ENCODE peak calls at places on chromosomes 1 and 21, in six cellular contexts. One of them, this sample, is unnamed.

GRCh38 chr1:46285730-46286477 is 17.5 kb downstream of the LRRC41 start:
- DNase-seq in GM12892: no peak
- DNase-seq in K562: peak
- DNase-seq in HepG2: no peak
- DNase-seq in GM12878: no peak
- DNase-seq in SK-N-SH: no peak
- DNase-seq in this sample: no peak

GRCh38 chr1:3673381-3674099 is 21.2 kb downstream of the TP73 start:
- DNase-seq in K562: no peak
- DNase-seq in GM12892: no peak
- DNase-seq in HepG2: no peak
- DNase-seq in GM12878: peak
- DNase-seq in SK-N-SH: no peak
- DNase-seq in this sample: no peak

GRCh38 chr1:158324375-158324774 is 7.0 kb downstream of the CD1B start:
- DNase-seq in GM12878: no peak
- DNase-seq in K562: no peak
- DNase-seq in GM12892: no peak
- DNase-seq in SK-N-SH: no peak
- DNase-seq in HepG2: no peak
- DNase-seq in this sample: no peak

GRCh38 chr1:80668370-80668769 is 1132.4 kb upstream of the ADGRL2 start:
- DNase-seq in GM12892: no peak
- DNase-seq in K562: no peak
- DNase-seq in GM12878: no peak
- DNase-seq in HepG2: no peak
- DNase-seq in SK-N-SH: no peak
- DNase-seq in this sample: no peak

GRCh38 chr1:235111107-235111506 is 17.5 kb downstream of the TOMM20 start:
- DNase-seq in HepG2: no peak
- DNase-seq in SK-N-SH: no peak
- DNase-seq in GM12878: no peak
- DNase-seq in GM12892: no peak
- DNase-seq in K562: no peak
- DNase-seq in this sample: no peak

GRCh38 chr1:154847891-154848290 is 22.2 kb downstream of the KCNN3 start:
- DNase-seq in K562: no peak
- DNase-seq in GM12892: no peak
- DNase-seq in HepG2: no peak
- DNase-seq in GM12878: no peak
- DNase-seq in SK-N-SH: peak
- DNase-seq in this sample: no peak

GRCh38 chr1:219161371-219161975 is 12.2 kb upstream of the LYPLAL1 start:
- DNase-seq in GM12878: no peak
- DNase-seq in GM12892: no peak
- DNase-seq in K562: no peak
- DNase-seq in HepG2: no peak
- DNase-seq in SK-N-SH: no peak
- DNase-seq in this sample: no peak

GRCh38 chr1:199472025-199472424 is 555.5 kb upstream of the NR5A2 start:
- DNase-seq in GM12892: no peak
- DNase-seq in SK-N-SH: no peak
- DNase-seq in HepG2: no peak
- DNase-seq in GM12878: no peak
- DNase-seq in K562: no peak
- DNase-seq in this sample: no peak

GRCh38 chr1:100360790-100361232 is 8.5 kb downstream of the CDC14A start:
- DNase-seq in GM12892: no peak
- DNase-seq in SK-N-SH: no peak
- DNase-seq in K562: peak
- DNase-seq in GM12878: no peak
- DNase-seq in HepG2: no peak
- DNase-seq in this sample: no peak

GRCh38 chr21:27566521-27566920 is 599.6 kb upstream of the ADAMTS5 start:
- DNase-seq in HepG2: no peak
- DNase-seq in GM12892: no peak
- DNase-seq in K562: no peak
- DNase-seq in SK-N-SH: no peak
- DNase-seq in GM12878: no peak
- DNase-seq in this sample: no peak

GRCh38 chr21:41630917-41631316 is 123.0 kb upstream of the TMPRSS2 start:
- DNase-seq in SK-N-SH: no peak
- DNase-seq in GM12878: no peak
- DNase-seq in GM12892: no peak
- DNase-seq in K562: no peak
- DNase-seq in HepG2: no peak
- DNase-seq in this sample: no peak

GRCh38 chr1:29875557-29876028 is 639.3 kb downstream of the PTPRU start:
- DNase-seq in HepG2: no peak
- DNase-seq in GM12892: no peak
- DNase-seq in K562: no peak
- DNase-seq in GM12878: no peak
- DNase-seq in SK-N-SH: peak
- DNase-seq in this sample: no peak

GRCh38 chr1:56403321-56403720 is 176.0 kb downstream of the PLPP3 start:
- DNase-seq in HepG2: no peak
- DNase-seq in SK-N-SH: no peak
- DNase-seq in GM12892: no peak
- DNase-seq in K562: no peak
- DNase-seq in GM12878: no peak
- DNase-seq in this sample: no peak

GRCh38 chr1:197017558-197018146 is 40.3 kb downstream of the CFHR5 start:
- DNase-seq in K562: peak
- DNase-seq in GM12878: no peak
- DNase-seq in GM12892: no peak
- DNase-seq in HepG2: no peak
- DNase-seq in SK-N-SH: peak
- DNase-seq in this sample: no peak

GRCh38 chr1:189301235-189301634 is 1176.4 kb downstream of the BRINP3 start:
- DNase-seq in GM12878: no peak
- DNase-seq in HepG2: no peak
- DNase-seq in K562: no peak
- DNase-seq in GM12892: no peak
- DNase-seq in SK-N-SH: no peak
- DNase-seq in this sample: no peak
- TF ChIP-seq TAF1 in GM12878: no peak
- TF ChIP-seq TAF1 in HepG2: no peak
- TF ChIP-seq TAF1 in K562: no peak
- TF ChIP-seq TAF1 in GM12892: no peak
- TF ChIP-seq TAF1 in SK-N-SH: no peak
- TF ChIP-seq TAF1 in this sample: no peak

DNA sequence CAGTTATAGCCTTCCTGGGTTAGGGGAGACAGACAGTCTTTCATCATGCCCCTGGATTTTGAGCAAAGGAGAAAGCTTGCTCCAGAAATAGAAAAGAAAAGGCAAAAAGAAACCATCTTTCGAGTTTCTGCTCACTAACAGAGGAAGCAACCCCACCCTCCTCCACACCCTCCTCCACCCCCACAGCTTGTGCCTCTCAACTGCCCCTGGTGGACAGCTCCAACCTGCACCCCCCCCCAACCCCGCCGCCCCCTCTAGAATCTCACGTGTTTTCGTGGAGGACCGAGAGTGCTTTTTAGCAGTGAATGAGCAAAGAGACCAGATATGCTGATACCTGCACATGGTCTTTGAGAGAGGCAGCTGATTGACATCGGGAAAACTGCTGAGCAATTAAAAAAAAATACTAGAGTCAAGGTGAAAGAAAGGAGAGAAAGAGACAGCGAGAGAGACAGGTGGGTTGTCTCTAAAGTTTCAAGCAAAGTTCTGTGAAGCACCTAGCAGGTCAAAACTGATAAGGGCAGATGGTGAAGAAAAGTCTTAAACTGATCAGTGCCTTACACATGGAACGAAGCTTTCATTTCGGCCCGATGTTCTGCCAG is 358.3 kb downstream of the KIF26B start:
- DNase-seq in GM12878: no peak
- DNase-seq in HepG2: no peak
- DNase-seq in K562: peak
- DNase-seq in SK-N-SH: peak
- DNase-seq in GM12892: no peak
- DNase-seq in this sample: no peak
- TF ChIP-seq TAF1 in GM12878: no peak
- TF ChIP-seq TAF1 in HepG2: no peak
- TF ChIP-seq TAF1 in K562: no peak
- TF ChIP-seq TAF1 in SK-N-SH: no peak
- TF ChIP-seq TAF1 in GM12892: no peak
- TF ChIP-seq TAF1 in this sample: no peak

GRCh38 chr1:178939328-178939727 is 68.5 kb upstream of the ANGPTL1 start:
- DNase-seq in K562: no peak
- DNase-seq in GM12878: no peak
- DNase-seq in HepG2: no peak
- DNase-seq in GM12892: no peak
- DNase-seq in SK-N-SH: no peak
- DNase-seq in this sample: no peak

GRCh38 chr1:178937770-178938169 is 66.9 kb upstream of the ANGPTL1 start:
- DNase-seq in GM12892: no peak
- DNase-seq in SK-N-SH: no peak
- DNase-seq in GM12878: no peak
- DNase-seq in K562: no peak
- DNase-seq in HepG2: no peak
- DNase-seq in this sample: no peak

GRCh38 chr1:178940022-178940765 is 69.3 kb upstream of the ANGPTL1 start:
- DNase-seq in HepG2: no peak
- DNase-seq in GM12892: no peak
- DNase-seq in SK-N-SH: no peak
- DNase-seq in GM12878: no peak
- DNase-seq in K562: no peak
- DNase-seq in this sample: no peak

GRCh38 chr1:178938281-178938958 is 67.5 kb upstream of the ANGPTL1 start:
- DNase-seq in HepG2: no peak
- DNase-seq in K562: no peak
- DNase-seq in GM12878: no peak
- DNase-seq in SK-N-SH: no peak
- DNase-seq in GM12892: no peak
- DNase-seq in this sample: no peak

GRCh38 chr1:178938959-178939317 is 68.1 kb upstream of the ANGPTL1 start:
- DNase-seq in GM12892: no peak
- DNase-seq in SK-N-SH: no peak
- DNase-seq in GM12878: no peak
- DNase-seq in K562: no peak
- DNase-seq in HepG2: no peak
- DNase-seq in this sample: no peak
- TF ChIP-seq TAF1 in GM12892: no peak
- TF ChIP-seq TAF1 in SK-N-SH: no peak
- TF ChIP-seq TAF1 in GM12878: no peak
- TF ChIP-seq TAF1 in K562: no peak
- TF ChIP-seq TAF1 in HepG2: no peak
- TF ChIP-seq TAF1 in this sample: no peak

GRCh38 chr1:160708118-160708517 is 3.5 kb downstream of the CD48 start:
- DNase-seq in HepG2: no peak
- DNase-seq in K562: no peak
- DNase-seq in SK-N-SH: no peak
- DNase-seq in GM12892: no peak
- DNase-seq in GM12878: no peak
- DNase-seq in this sample: no peak

GRCh38 chr1:160709715-160710114 is 1.9 kb downstream of the CD48 start:
- DNase-seq in GM12892: no peak
- DNase-seq in HepG2: no peak
- DNase-seq in K562: no peak
- DNase-seq in SK-N-SH: no peak
- DNase-seq in GM12878: no peak
- DNase-seq in this sample: no peak

GRCh38 chr1:160705176-160705745 is 6.4 kb downstream of the CD48 start:
- DNase-seq in SK-N-SH: no peak
- DNase-seq in GM12892: no peak
- DNase-seq in GM12878: no peak
- DNase-seq in K562: no peak
- DNase-seq in HepG2: no peak
- DNase-seq in this sample: no peak

GRCh38 chr1:160708821-160709220 is 2.8 kb downstream of the CD48 start:
- DNase-seq in K562: no peak
- DNase-seq in HepG2: no peak
- DNase-seq in SK-N-SH: no peak
- DNase-seq in GM12878: no peak
- DNase-seq in GM12892: no peak
- DNase-seq in this sample: no peak

DNA sequence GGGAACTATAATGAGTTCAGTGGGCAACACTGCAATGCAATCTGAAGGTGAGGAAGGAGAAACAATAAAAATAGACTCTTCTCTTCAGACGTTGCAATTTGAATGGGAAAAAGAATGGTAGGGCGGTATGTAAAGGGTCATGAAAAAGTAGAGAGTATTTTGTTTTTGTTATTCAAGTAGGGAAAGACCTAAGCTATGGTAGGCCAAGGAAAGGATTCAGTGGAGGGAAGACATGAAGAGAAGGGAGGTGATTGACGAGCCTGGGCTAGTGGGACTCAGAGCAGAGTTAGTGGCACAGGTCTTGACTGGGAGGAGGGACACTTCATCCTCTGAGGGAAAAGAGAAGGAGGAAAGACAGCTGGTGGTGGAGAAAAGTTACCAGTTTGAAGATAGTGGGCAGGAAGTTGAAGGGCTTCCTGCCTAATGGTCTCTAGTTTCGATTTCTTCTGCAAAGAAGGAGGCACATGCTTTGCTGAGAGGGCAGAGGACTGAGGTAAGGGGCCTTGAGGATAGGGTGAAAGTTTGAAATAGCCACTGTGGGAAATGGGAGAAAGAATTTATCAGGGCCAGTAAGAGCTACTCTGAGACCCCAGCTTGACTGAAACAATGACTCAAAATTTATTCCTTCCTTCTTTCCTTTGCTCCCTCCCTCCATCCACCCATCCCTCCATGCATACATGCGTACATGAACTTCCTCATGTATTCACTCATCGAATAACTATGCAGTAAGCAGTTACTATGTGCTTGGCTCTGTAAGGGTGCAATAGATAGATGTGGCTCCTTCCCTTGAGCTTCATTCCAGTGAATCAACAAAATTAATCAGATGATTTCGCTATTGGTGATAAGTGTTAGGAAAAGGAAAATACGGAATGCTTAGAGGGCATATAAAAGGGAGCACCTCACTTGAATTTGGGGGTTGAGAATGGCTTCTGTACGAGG is 4.2 kb downstream of the CD48 start:
- DNase-seq in HepG2: no peak
- DNase-seq in GM12892: no peak
- DNase-seq in K562: no peak
- DNase-seq in GM12878: no peak
- DNase-seq in SK-N-SH: no peak
- DNase-seq in this sample: no peak
- TF ChIP-seq TAF1 in HepG2: no peak
- TF ChIP-seq TAF1 in GM12892: peak
- TF ChIP-seq TAF1 in K562: no peak
- TF ChIP-seq TAF1 in GM12878: no peak
- TF ChIP-seq TAF1 in SK-N-SH: no peak
- TF ChIP-seq TAF1 in this sample: peak

DNA sequence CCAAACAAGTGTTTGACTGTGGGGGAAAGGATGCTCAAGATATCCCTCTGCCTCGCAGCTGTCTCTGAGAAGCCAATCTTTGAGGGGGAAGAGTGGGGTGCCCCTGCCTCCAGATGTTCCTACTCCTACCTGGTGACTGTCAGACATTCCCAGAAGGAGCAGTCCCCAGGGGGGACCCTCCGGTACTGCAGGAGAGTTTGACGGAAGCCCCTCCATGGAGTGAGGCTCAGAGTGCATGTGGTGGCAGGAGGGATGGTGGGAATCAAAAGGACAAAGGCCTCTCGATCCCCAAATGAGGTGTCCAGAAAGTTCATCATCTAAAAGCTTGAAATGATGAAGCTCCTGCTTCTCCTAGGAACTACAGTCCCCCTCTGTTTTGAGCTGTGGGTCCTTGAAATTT is 5.3 kb downstream of the SLC27A3 start:
- DNase-seq in GM12878: no peak
- DNase-seq in K562: no peak
- DNase-seq in SK-N-SH: no peak
- DNase-seq in HepG2: no peak
- DNase-seq in GM12892: no peak
- DNase-seq in this sample: no peak
- TF ChIP-seq TAF1 in GM12878: no peak
- TF ChIP-seq TAF1 in K562: no peak
- TF ChIP-seq TAF1 in SK-N-SH: no peak
- TF ChIP-seq TAF1 in HepG2: no peak
- TF ChIP-seq TAF1 in GM12892: no peak
- TF ChIP-seq TAF1 in this sample: no peak